ENCODE peak calls at places on chromosomes 11 and 22, in five cellular contexts. O is stomach, M is HCT116, K is uterus, E is endothelial cell of umbilical vein. Q is an unnamed sample.

GRCh38 chr22:49621601-49622210 is 206.0 kb downstream of the BRD1 start:
- DNase-seq in E (no peak), O (no peak), K (no peak), M (no peak), Q (peak; percentile 1)

GRCh38 chr11:119323532-119324033 is 6.7 kb upstream of the MCAM start:
- DNase-seq in K (peak; percentile 79), O (peak; percentile 82), E (peak; percentile 76), M (peak; percentile 51), Q (peak; percentile 50)

GRCh38 chr11:66999555-66999954 is 23.4 kb upstream of the SYT12 start:
- DNase-seq in K (no peak), O (no peak), M (no peak), E (no peak), Q (no peak)

GRCh38 chr22:40668611-40669390 is 10.5 kb upstream of the MCHR1 start:
- DNase-seq in M (peak; percentile 31), K (no peak), O (no peak), E (peak; percentile 82), Q (no peak)

GRCh38 chr11:22539851-22540376 is 85.7 kb downstream of the FANCF start:
- DNase-seq in K (no peak), M (no peak), O (no peak), E (peak; percentile 29), Q (no peak)

GRCh38 chr11:123211134-123211879 is 16.3 kb upstream of the CLMP start:
- DNase-seq in M (no peak), E (no peak), O (no peak), K (no peak), Q (no peak)

GRCh38 chr11:86818466-86819282 is 18.3 kb downstream of the PRSS23 start:
- DNase-seq in K (no peak), M (peak; percentile 52), O (no peak), E (peak; percentile 84), Q (no peak)

GRCh38 chr22:17634696-17635095 is 3.9 kb upstream of the BCL2L13 start:
- DNase-seq in E (no peak), K (no peak), M (no peak), O (no peak), Q (no peak)

GRCh38 chr11:120771551-120772060 is 252.3 kb upstream of the TBCEL start:
- DNase-seq in M (no peak), O (no peak), K (no peak), E (no peak), Q (no peak)

GRCh38 chr11:10622957-10623787 is 54.7 kb upstream of the LYVE1 start:
- DNase-seq in E (no peak), O (no peak), M (no peak), K (no peak), Q (no peak)

DNA sequence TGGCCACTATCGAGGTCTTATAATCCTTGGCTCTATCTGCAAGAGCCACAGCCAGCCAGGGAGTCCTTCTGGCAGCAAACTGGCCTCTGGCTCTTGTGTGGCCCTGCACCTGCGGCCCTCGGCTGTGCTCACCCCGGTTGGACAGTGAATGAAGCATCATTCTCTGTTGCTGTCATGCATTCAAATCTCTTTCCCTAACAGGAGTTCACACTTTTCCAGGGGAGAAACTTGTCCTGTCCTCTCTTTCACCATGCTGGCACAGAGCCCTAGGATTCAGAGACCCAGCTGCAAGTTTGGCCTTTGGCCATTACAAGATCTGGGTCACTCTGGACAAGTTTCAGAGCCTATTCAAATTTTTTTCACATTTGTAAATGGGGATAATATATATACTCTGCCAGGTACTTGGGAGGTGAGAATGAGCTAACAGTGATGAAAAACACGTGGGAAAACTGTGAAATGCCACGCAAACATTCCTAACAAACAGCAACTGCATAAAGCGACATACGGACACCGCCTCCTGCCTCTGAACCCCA is 34.2 kb downstream of the TMEM184B start:
- DNase-seq in M (no peak), E (no peak), K (no peak), O (no peak), Q (peak; percentile 65)
- TF ChIP-seq POLR2A in M (no peak), E (no peak), K (no peak), O (no peak), Q (no peak)

GRCh38 chr11:75814369-75814685 is 683 bp upstream of the UVRAG start:
- DNase-seq in M (no peak), E (no peak), O (no peak), K (no peak), Q (no peak)
- TF ChIP-seq POLR2A in M (no peak), E (peak; percentile 66), O (no peak), K (no peak), Q (no peak)

DNA sequence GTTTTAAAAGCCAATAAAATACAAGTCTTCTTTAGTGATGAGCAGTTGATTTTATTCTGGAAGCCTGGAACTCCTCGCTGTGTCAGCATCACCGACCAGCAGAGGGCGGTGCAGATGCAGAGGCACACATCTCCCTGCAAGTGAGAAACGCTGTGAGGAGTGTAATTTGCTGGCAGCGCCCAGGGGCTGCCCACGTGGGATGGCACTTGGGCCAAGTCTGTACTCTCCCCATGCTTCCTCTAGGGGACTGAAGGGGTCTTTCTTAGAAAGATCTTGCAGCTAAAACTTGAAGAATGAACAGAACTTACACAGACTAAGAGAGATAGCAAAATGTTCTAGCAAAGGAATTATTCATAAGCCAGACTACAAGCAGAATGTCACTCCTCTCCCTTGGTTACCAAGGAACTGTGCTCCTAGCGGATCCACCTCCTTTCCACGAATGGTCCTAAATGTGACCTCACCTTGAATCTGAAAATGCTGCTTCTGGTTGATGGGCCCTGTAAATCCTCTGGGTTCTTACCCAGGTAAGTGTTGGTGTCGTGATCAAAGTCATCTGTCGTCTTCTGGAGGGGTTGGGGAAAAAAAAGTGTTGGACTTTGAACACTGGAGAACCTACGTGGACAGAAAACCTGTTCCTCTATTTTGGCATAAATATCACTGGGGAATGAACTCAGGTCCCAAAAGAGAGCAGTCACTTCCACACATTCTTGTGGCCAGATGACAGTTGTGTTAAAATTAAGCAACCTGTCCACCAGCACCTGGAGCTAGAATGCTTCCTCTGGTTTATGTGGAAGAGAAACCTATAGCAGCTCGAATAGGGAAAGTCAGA is 31.8 kb downstream of the CNTF start:
- DNase-seq in K (peak; percentile 52), M (peak; percentile 68), O (peak; percentile 84), E (peak; percentile 75), Q (peak; percentile 69)
- TF ChIP-seq POLR2A in K (no peak), M (no peak), O (no peak), E (no peak), Q (no peak)

DNA sequence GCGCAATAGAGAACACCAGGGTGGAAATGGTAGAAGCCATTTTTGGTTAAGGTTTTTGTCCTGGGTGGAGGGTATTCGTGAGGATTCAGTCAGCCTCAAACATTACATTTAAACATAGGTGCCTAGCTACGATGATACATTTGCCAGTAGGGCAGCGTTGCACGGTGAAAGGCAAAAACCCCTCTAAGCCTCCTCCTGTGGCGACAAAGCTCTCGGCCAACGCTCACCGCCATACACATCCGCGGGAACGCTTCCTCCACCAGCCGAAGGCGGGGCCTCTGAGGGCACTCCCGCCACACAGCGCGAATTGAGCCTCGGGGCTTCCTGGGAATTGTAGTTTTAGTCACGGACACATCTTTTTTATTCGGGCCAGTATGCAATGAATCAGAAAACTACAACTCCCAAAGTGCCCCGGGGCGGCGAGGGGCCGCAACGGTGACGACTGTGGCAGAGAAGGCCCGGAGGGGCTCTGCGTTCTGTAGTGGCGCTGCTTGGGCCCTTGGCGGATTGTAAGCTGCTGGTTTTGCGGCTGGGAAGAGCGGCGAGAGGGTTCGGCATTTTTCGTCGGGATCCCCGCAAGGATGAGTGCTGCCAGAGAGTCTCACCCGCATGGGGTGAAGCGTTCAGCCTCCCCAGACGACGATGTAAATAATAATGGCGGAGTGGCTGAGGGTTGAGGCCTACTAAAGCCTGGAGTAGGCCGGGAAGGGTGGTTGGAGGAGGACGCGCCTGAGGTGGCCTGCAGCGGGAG is at the start of gene C11orf58:
- DNase-seq in E (peak; percentile 99), O (peak; percentile 96), K (peak; percentile 94), M (peak; percentile 92), Q (peak; percentile 95)
- TF ChIP-seq POLR2A in E (peak; percentile 92), O (peak; percentile 47), K (peak; percentile 85), M (peak; percentile 93), Q (peak; percentile 91)

DNA sequence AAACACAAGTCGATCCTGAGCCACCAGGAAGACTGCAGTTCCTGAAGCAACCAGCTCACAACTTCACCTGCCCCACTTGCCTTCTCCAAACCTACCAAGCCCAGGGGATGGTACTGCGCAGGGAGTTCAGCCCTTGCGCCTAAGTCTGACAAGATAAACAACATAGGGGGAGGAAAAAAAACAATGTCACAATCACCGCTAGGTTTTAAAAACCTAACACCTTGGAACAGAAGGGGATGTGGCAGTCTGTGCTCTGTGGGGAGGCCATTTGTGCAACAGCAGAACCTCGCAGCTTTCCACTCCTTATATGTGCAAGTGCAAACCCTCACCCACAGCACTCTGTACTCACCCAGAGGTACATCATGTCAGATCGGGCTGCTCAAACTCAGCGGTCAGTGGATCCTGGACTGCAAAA is 134.2 kb downstream of the RBFOX2 start:
- DNase-seq in O (no peak), K (peak; percentile 41), E (no peak), M (no peak), Q (peak; percentile 39)
- TF ChIP-seq POLR2A in O (no peak), K (no peak), E (no peak), M (no peak), Q (no peak)

GRCh38 chr11:6488831-6489230 is 7.5 kb downstream of the TIMM10B start:
- DNase-seq in K (no peak), O (no peak), M (no peak), E (no peak), Q (no peak)
- TF ChIP-seq POLR2A in K (no peak), O (no peak), M (no peak), E (no peak), Q (no peak)

GRCh38 chr11:130449996-130450419 is 1.6 kb downstream of the ADAMTS15 start:
- DNase-seq in E (no peak), M (no peak), O (peak; percentile 79), K (peak; percentile 89), Q (peak; percentile 83)
- TF ChIP-seq POLR2A in E (no peak), M (no peak), O (no peak), K (no peak), Q (no peak)

Q was measured in ovary.